ENCODE peak calls at places on chromosomes 5 and 9, in eight cellular contexts. L, C, P, W, A, Z, X and D are unnamed samples. For H3K27me3, the result is how much of the 10 kb centered on the place peaks cover.

GRCh38 chr9:98575379-98576346 is 133.1 kb downstream of the GABBR2 start:
- DNase-seq in L (peak), C (no peak), P (no peak), W (no peak), A (no peak), Z (peak), X (peak), D (no peak)

GRCh38 chr9:109182940-109183798 is 16.1 kb upstream of the FRRS1L start:
- DNase-seq in L (peak), C (no peak), P (no peak), W (no peak), A (no peak), Z (peak), X (peak), D (peak)

GRCh38 chr5:150783422-150783928 is 4.9 kb downstream of the SMIM3 start:
- DNase-seq in L (peak), C (peak), P (peak), W (peak), A (no peak), Z (peak), X (peak), D (no peak)

GRCh38 chr5:98307811-98308210 is 465.7 kb upstream of the RGMB start:
- DNase-seq in L (peak), C (no peak), P (no peak), W (no peak), A (no peak), Z (no peak), X (no peak), D (no peak)

GRCh38 chr5:149356391-149356790 is 1.5 kb upstream of the PCYOX1L start:
- DNase-seq in L (no peak), C (no peak), P (no peak), W (no peak), A (no peak), Z (no peak), X (no peak), D (no peak)

GRCh38 chr9:120711841-120712538 is 2.3 kb downstream of the MEGF9 start:
- DNase-seq in L (no peak), C (no peak), P (no peak), W (no peak), A (no peak), Z (no peak), X (no peak), D (no peak)

GRCh38 chr9:1871486-1872181 is 143.5 kb upstream of the SMARCA2 start:
- DNase-seq in L (no peak), C (no peak), P (no peak), W (no peak), A (no peak), Z (peak), X (peak), D (peak)

GRCh38 chr9:133334161-133334560 is 1.8 kb downstream of the SURF6 start:
- DNase-seq in L (no peak), C (no peak), P (no peak), W (no peak), A (no peak), Z (peak), X (peak), D (no peak)

GRCh38 chr9:132877818-132878694 is at the start of gene AK8:
- DNase-seq in L (peak), C (peak), P (peak), W (peak), A (no peak), Z (peak), X (peak), D (peak)

GRCh38 chr5:132670218-132670617 is 3.6 kb upstream of the IL4 start:
- DNase-seq in L (no peak), C (no peak), P (no peak), W (no peak), A (no peak), Z (no peak), X (no peak), D (no peak)

GRCh38 chr5:1553642-1554409 is 30.1 kb upstream of the LPCAT1 start:
- DNase-seq in L (no peak), C (no peak), P (no peak), W (peak), A (no peak), Z (no peak), X (no peak), D (no peak)

GRCh38 chr5:56516936-56517521 is 283.9 kb upstream of the ANKRD55 start:
- DNase-seq in L (peak), C (no peak), P (no peak), W (peak), A (no peak), Z (no peak), X (no peak), D (no peak)

GRCh38 chr5:133384903-133385302 is 227.4 kb downstream of the FSTL4 start:
- DNase-seq in L (no peak), C (no peak), P (no peak), W (no peak), A (no peak), Z (peak), X (no peak), D (no peak)

GRCh38 chr9:112037281-112038016 is 137.6 kb downstream of the SUSD1 start:
- DNase-seq in L (peak), C (peak), P (no peak), W (no peak), A (no peak), Z (peak), X (no peak), D (no peak)

GRCh38 chr9:132942541-132943182 is 1.8 kb downstream of the TSC1 start:
- DNase-seq in L (peak), C (no peak), P (no peak), W (no peak), A (no peak), Z (no peak), X (no peak), D (no peak)

DNA sequence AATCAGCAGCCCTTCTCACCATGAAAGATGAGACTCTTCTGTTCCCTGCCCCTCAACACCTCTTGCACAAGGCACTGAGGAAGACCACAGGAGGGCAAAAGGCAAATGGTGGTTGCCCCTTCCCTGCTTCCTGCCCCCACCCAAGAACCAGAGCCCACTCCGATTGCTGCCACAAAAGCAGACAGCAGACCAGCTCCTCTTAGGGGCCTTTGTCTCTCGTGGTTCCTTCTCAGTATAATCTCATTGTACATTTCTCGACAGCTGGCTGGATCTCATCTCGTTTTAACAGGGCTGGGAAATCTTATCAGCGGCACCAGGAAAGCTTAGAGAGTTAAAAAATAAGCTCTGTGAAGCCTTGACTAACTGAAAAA is 1.1 kb downstream of the MVB12B start:
- DNase-seq in L (no peak), C (no peak), P (no peak), W (no peak), A (no peak), Z (no peak), X (peak), D (no peak)
- H3K4me3 ChIP-seq in L (peak), C (no peak), P (peak), W (peak), A (peak), Z (peak), X (no peak), D (no peak)

GRCh38 chr9:114684036-114684435 is 2.0 kb upstream of the TEX48 start:
- DNase-seq in L (no peak), C (no peak), P (no peak), W (no peak), A (no peak), Z (peak), X (no peak), D (no peak)
- H3K27me3 ChIP-seq in L (under half), C (under half), P (under half), W (under half), A (under half), Z (under half), X (under half), D (under half)

GRCh38 chr9:131649646-131650045 is 90.2 kb downstream of the RAPGEF1 start:
- DNase-seq in L (no peak), C (no peak), P (no peak), W (no peak), A (no peak), Z (no peak), X (no peak), D (no peak)
- H3K4me3 ChIP-seq in L (no peak), C (no peak), P (no peak), W (no peak), A (no peak), Z (no peak), X (no peak), D (no peak)

GRCh38 chr9:130662927-130663257 is 1.5 kb upstream of the PRDM12 start:
- DNase-seq in L (no peak), C (no peak), P (no peak), W (no peak), A (no peak), Z (peak), X (no peak), D (peak)
- H3K27me3 ChIP-seq in L (half or more), C (half or more), P (under half), W (half or more), A (under half), Z (half or more), X (half or more), D (half or more)

DNA sequence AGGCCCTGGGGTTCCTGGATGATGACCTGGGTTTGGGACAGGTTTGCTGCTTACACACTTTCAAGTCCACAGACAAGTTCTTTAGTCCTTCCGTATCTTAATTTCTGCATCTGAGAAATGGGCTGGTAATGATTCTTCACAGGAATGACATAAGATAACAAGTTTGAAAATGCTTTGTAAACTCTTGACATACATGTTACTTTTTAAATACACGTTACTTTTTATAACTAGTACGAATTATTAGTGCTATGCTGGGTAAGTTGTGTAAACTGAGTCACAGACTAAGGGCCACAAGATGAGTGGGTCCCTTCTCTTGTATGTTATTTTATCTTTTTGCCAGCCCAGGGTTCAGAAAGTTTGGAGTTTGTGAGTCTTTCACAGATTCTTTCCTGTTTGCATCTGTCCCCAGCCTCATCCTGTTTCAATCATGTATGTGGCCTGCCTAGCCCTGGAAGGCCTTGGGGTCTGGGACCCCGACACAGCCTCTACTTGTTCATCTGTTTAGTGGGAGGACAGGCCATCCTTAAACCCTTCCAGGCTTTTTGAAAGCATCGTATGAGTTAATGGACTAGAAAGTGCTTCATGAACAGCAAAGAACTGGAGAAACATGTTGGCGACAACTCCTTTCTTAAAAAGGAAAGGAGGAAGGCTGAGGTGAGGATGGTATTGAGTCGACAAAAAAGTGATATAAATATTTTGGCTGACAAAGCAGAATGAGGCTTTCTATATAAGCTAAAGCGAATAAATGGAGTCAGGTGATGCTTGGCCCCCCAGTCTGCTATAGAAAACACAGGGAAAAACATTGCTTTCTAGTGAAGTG is 9.3 kb downstream of the ZNF618 start:
- DNase-seq in L (no peak), C (no peak), P (no peak), W (no peak), A (no peak), Z (no peak), X (no peak), D (no peak)
- H3K4me3 ChIP-seq in L (no peak), C (no peak), P (peak), W (peak), A (no peak), Z (no peak), X (no peak), D (no peak)

DNA sequence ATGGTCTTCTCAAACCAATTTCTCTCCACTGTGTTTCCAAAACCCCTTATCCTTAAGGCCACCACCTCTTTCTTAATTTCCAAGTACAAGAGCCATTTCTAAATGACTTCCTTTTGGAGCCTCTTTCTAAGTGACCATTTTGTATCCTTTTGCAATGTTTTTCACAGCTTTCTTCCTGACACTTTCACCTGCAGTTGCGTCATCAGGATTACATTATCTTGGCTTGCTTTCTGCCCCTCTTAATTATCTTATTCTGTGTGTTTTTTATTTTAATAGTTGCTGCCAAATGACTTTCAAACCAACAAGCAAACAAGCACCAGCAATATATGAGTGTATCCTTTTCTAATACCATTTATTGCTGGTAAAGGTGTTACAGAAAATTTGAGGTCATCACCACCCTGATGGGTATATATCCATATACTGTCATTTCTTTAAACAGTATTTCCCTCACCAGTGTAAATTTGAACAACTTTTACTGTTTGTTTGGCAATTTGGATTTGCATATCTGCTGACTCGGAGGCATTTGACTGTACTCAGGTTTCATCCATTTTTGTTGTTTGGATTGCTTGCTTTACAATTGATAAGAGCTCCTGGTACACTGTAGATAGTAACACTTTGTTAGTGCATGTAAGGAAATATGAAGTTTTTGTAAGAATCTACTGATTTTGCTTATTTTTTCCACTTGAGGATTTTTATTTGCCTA is 5.4 kb upstream of the ANXA1 start:
- DNase-seq in L (no peak), C (no peak), P (no peak), W (no peak), A (no peak), Z (no peak), X (no peak), D (no peak)
- H3K27me3 ChIP-seq in L (under half), C (under half), P (under half), W (under half), A (under half), Z (under half), X (under half), D (under half)

DNA sequence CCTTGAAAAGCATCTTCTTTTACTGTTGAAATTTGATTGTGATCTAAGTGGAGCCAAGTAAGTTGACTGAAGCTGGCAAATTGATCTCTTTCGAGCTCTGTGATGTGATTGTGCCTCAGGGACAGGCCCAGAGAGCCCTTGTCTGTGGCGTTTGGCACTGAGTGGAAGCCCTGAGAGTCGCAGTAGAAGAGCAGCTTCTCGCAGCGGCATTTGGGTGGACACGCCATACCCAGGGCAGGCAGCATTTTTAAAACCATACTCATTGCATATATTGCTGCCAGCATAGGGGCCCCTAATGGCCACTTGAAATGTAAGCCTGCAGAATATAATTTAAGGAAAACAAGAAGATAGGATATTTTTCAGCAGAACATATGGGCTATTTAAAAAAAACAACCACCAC is 894 bp downstream of the LRRTM2 start:
- DNase-seq in L (peak), C (no peak), P (no peak), W (no peak), A (no peak), Z (no peak), X (no peak), D (no peak)
- H3K4me3 ChIP-seq in L (no peak), C (no peak), P (no peak), W (no peak), A (no peak), Z (no peak), X (no peak), D (no peak)

GRCh38 chr5:2744485-2744884 is 7.0 kb downstream of the IRX2 start:
- DNase-seq in L (no peak), C (no peak), P (no peak), W (no peak), A (no peak), Z (peak), X (no peak), D (no peak)
- H3K27me3 ChIP-seq in L (under half), C (under half), P (under half), W (half or more), A (under half), Z (half or more), X (under half), D (half or more)